ENCODE peak calls at places on chromosomes 11 and 22, in seven cellular contexts. K, H, T, J, S, L and X are unnamed samples.

GRCh38 chr11:130403301-130403804 is 25.1 kb downstream of the ADAMTS8 start:
- DNase-seq in S (no peak), H (peak; percentile 27), J (peak; percentile 89), T (no peak), L (no peak), K (no peak), X (no peak)

GRCh38 chr11:2860636-2861035 is 24.9 kb downstream of the CDKN1C start:
- DNase-seq in K (no peak), J (no peak), L (no peak), T (no peak), S (no peak), H (no peak), X (no peak)

GRCh38 chr11:38543311-38543710 is 1945.3 kb upstream of the RAG2 start:
- DNase-seq in T (no peak), L (no peak), J (no peak), S (no peak), H (peak; percentile 78), K (no peak), X (no peak)

GRCh38 chr11:74018331-74019005 is 9.6 kb upstream of the UCP3 start:
- DNase-seq in L (no peak), K (peak; percentile 91), H (no peak), T (no peak), S (no peak), J (peak; percentile 86), X (no peak)

GRCh38 chr22:50114221-50114981 is 24.6 kb downstream of the MOV10L1 start:
- DNase-seq in H (peak; percentile 53), T (no peak), S (no peak), L (no peak), K (no peak), J (peak; percentile 86), X (no peak)

GRCh38 chr11:127815316-127815715 is 772.0 kb downstream of the ETS1 start:
- DNase-seq in H (no peak), K (no peak), S (no peak), L (no peak), T (no peak), J (no peak), X (no peak)

GRCh38 chr22:24094966-24095365 is 83.9 kb downstream of the CABIN1 start:
- DNase-seq in H (no peak), L (no peak), S (no peak), J (no peak), K (no peak), T (no peak), X (no peak)

GRCh38 chr22:48338793-48339705 is 1488.6 kb downstream of the BRD1 start:
- DNase-seq in T (no peak), S (no peak), K (no peak), L (no peak), H (no peak), J (no peak), X (no peak)

GRCh38 chr11:118918686-118919280 is 6.9 kb downstream of the BCL9L start:
- DNase-seq in K (no peak), L (no peak), T (no peak), J (no peak), H (no peak), S (peak; percentile 49), X (no peak)

GRCh38 chr11:93842461-93842860 is 8.0 kb downstream of the VSTM5 start:
- DNase-seq in J (peak; percentile 78), K (no peak), L (no peak), H (peak; percentile 45), T (no peak), S (no peak), X (no peak)

GRCh38 chr11:62953811-62954210 is 31.0 kb downstream of the SLC22A6 start:
- DNase-seq in L (no peak), K (no peak), H (no peak), S (no peak), T (no peak), J (no peak), X (no peak)

GRCh38 chr11:44112083-44112865 is 16.8 kb downstream of the EXT2 start:
- DNase-seq in K (no peak), L (no peak), J (peak; percentile 60), T (no peak), H (no peak), S (no peak), X (no peak)

GRCh38 chr22:20624161-20624616 is 116.8 kb downstream of the MED15 start:
- DNase-seq in J (no peak), H (no peak), L (no peak), T (peak; percentile 80), K (no peak), S (no peak), X (no peak)

GRCh38 chr11:12092714-12093113 is 17.7 kb upstream of the MICAL2 start:
- DNase-seq in S (no peak), L (no peak), J (no peak), K (no peak), H (no peak), T (no peak), X (no peak)

GRCh38 chr11:121291896-121292502 is 572 bp upstream of the SC5D start:
- DNase-seq in L (no peak), H (peak; percentile 8), T (no peak), K (peak; percentile 18), J (no peak), S (no peak), X (no peak)

GRCh38 chr11:64078905-64079304 is 43.2 kb downstream of the FLRT1 start:
- DNase-seq in S (no peak), L (no peak), H (no peak), J (no peak), K (no peak), T (no peak), X (no peak)

GRCh38 chr11:4183410-4184057 is 88.9 kb downstream of the RRM1 start:
- DNase-seq in K (no peak), J (no peak), S (no peak), T (no peak), H (no peak), L (no peak), X (no peak)

GRCh38 chr22:38350444-38351359 is 33.5 kb upstream of the CSNK1E start:
- DNase-seq in J (peak; percentile 2), T (peak; percentile 18), H (peak; percentile 32), S (no peak), L (no peak), K (no peak), X (no peak)

GRCh38 chr22:50053861-50054260 is 4.2 kb downstream of the TTLL8 start:
- DNase-seq in T (no peak), S (no peak), J (no peak), L (no peak), H (no peak), K (no peak), X (no peak)

GRCh38 chr22:21816787-21817496 is 50.5 kb downstream of the MAPK1 start:
- DNase-seq in T (peak; percentile 51), H (peak; percentile 42), S (peak; percentile 31), K (no peak), L (no peak), J (peak; percentile 87), X (peak; percentile 14)

GRCh38 chr11:60528934-60529333 is 13.7 kb downstream of the MS4A13 start:
- DNase-seq in L (no peak), S (no peak), K (no peak), J (no peak), H (no peak), T (no peak), X (no peak)

GRCh38 chr11:116714902-116715301 is 57.9 kb downstream of the BUD13 start:
- DNase-seq in J (no peak), H (no peak), T (no peak), L (no peak), K (no peak), S (no peak), X (no peak)

GRCh38 chr11:9016916-9017642 is 13.3 kb upstream of the NRIP3 start:
- DNase-seq in L (no peak), J (no peak), T (no peak), K (no peak), S (no peak), H (no peak), X (no peak)

GRCh38 chr11:66851698-66852465 is 5.0 kb upstream of the LRFN4 start:
- DNase-seq in L (no peak), T (no peak), J (no peak), S (no peak), K (no peak), H (no peak), X (no peak)

GRCh38 chr11:63845305-63845704 is 6.4 kb downstream of the MARK2 start:
- DNase-seq in K (no peak), S (no peak), T (no peak), H (no peak), J (peak; percentile 47), L (no peak), X (no peak)

GRCh38 chr11:106391771-106392412 is 314.4 kb downstream of the AASDHPPT start:
- DNase-seq in J (peak; percentile 56), H (peak; percentile 73), L (no peak), S (no peak), K (no peak), T (no peak), X (no peak)

GRCh38 chr22:40346178-40347064 is at the start of gene ADSL:
- DNase-seq in T (peak; percentile 90), L (peak; percentile 75), H (peak; percentile 55), J (peak; percentile 97), K (peak; percentile 81), S (peak; percentile 80), X (peak; percentile 70)

GRCh38 chr11:44604171-44604581 is 38.7 kb downstream of the CD82 start:
- DNase-seq in K (no peak), J (no peak), T (no peak), H (no peak), S (no peak), L (no peak), X (no peak)

GRCh38 chr11:108228236-108228635 is 5.4 kb downstream of the ATM start:
- DNase-seq in L (no peak), K (no peak), T (no peak), J (no peak), H (no peak), S (no peak), X (no peak)

GRCh38 chr11:10398525-10398924 is 56.5 kb upstream of the AMPD3 start:
- DNase-seq in J (no peak), T (no peak), S (no peak), L (no peak), K (peak; percentile 44), H (no peak), X (no peak)